ENCODE peak calls at places on chromosome 21, in seven cellular contexts. A is GM23248, G is hepatocyte, D is GM23338, H is PC-3, U is HCT116, Q is MM.1S. N is an unnamed sample.

GRCh38 chr21:28781602-28782274 is 210.9 kb downstream of the LTN1 start:
- DNase-seq in A (peak; percentile 61), G (peak; percentile 25), D (peak; percentile 51), H (peak; percentile 72), U (peak; percentile 6), Q (peak; percentile 30), N (peak; percentile 5)

GRCh38 chr21:16579538-16579937 is 849.8 kb downstream of the USP25 start:
- DNase-seq in A (no peak), G (peak; percentile 59), D (no peak), H (no peak), U (no peak), Q (peak; percentile 91), N (no peak)

GRCh38 chr21:35202431-35202830 is 153.3 kb upstream of the RUNX1 start:
- DNase-seq in A (peak; percentile 89), G (no peak), D (no peak), H (peak; percentile 83), U (no peak), Q (no peak), N (no peak)

GRCh38 chr21:27246741-27247140 is 279.9 kb upstream of the ADAMTS5 start:
- DNase-seq in A (peak; percentile 85), G (no peak), D (no peak), H (peak; percentile 3), U (no peak), Q (no peak), N (no peak)

GRCh38 chr21:37498664-37499063 is 132.1 kb downstream of the DYRK1A start:
- DNase-seq in A (no peak), G (no peak), D (peak; percentile 25), H (no peak), U (no peak), Q (no peak), N (no peak)

GRCh38 chr21:25967566-25968438 is 202.8 kb downstream of the APP start:
- DNase-seq in A (no peak), G (no peak), D (no peak), H (no peak), U (no peak), Q (peak; percentile 84), N (no peak)

GRCh38 chr21:28605138-28605537 is 387.5 kb downstream of the LTN1 start:
- DNase-seq in A (no peak), G (no peak), D (no peak), H (no peak), U (no peak), Q (peak; percentile 95), N (no peak)

GRCh38 chr21:30408782-30409494 is 13.1 kb downstream of the KRTAP13-1 start:
- DNase-seq in A (peak; percentile 49), G (peak; percentile 81), D (peak; percentile 96), H (peak; percentile 93), U (peak; percentile 2), Q (peak; percentile 68), N (peak; percentile 89)

GRCh38 chr21:20329636-20330035 is 668.6 kb upstream of the NCAM2 start:
- DNase-seq in A (no peak), G (no peak), D (no peak), H (no peak), U (no peak), Q (peak; percentile 15), N (no peak)

GRCh38 chr21:26177187-26177586 is 6.6 kb upstream of the APP start:
- DNase-seq in A (peak; percentile 35), G (no peak), D (no peak), H (no peak), U (no peak), Q (no peak), N (no peak)

GRCh38 chr21:27802816-27803475 is 836.1 kb upstream of the ADAMTS5 start:
- DNase-seq in A (peak; percentile 64), G (peak; percentile 60), D (peak; percentile 82), H (peak; percentile 70), U (no peak), Q (peak; percentile 67), N (peak; percentile 67)

GRCh38 chr21:34313116-34313515 is 50.7 kb upstream of the KCNE2 start:
- DNase-seq in A (peak; percentile 8), G (no peak), D (no peak), H (peak; percentile 28), U (no peak), Q (no peak), N (no peak)

GRCh38 chr21:34132905-34133304 is 59.5 kb downstream of the MRPS6 start:
- DNase-seq in A (no peak), G (no peak), D (no peak), H (no peak), U (no peak), Q (no peak), N (no peak)

GRCh38 chr21:35159881-35160280 is 110.8 kb upstream of the RUNX1 start:
- DNase-seq in A (peak; percentile 38), G (no peak), D (no peak), H (peak; percentile 55), U (no peak), Q (no peak), N (no peak)

DNA sequence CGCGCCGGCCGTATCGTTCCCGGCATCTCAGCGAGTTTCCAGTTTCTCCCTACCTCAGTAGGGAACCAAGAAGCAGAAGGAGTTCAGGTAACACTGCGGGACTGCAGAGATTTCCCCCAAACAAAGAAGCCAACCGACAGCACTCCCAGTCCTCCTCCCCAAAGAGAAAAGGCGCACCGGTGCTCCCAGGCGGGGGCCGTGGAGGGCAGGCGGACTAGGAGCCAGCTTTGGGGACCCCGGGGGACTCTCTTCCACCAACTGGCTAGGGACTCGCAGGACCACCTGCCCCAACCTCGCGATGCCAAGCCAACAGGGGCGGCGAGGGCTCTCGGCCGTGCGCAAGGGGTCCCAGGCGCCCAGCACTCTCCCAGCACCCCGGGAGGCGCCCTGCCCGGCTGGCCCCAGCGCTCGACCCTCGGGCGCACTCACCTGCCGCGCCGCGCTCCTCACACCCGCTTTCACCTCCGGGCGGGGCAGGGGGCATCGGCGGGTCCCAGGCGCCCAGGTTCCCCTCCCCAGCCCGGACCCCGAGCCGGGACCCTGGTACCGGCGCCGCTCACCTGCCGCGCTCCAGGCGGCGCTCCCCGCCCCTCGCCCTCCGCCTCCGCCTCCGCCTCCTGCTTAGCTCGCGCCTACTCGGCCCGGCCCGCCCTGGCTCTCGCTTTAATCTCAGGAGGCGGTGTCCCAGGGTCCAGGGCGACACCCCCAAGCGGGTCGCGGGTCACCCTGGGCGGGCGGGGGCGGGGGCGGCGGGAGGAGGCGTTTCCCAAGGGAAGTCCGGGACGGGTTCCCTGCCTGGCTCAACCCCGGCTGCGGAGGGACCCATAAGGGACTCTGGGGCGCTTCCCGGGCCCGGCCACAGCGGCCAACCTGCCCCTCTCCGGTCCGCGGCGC is at the start of gene TMPRSS2:
- DNase-seq in A (no peak), G (peak; percentile 91), D (peak; percentile 80), H (peak; percentile 68), U (no peak), Q (no peak), N (peak; percentile 72)
- TF ChIP-seq EZH2 in A (peak; percentile 83), G (peak; percentile 71), D (no peak), H (no peak), U (no peak), Q (peak; percentile 53), N (peak; percentile 82)

GRCh38 chr21:42991992-42992740 is 17.8 kb downstream of the PKNOX1 start:
- DNase-seq in A (peak; percentile 93), G (peak; percentile 83), D (peak; percentile 46), H (peak; percentile 60), U (no peak), Q (no peak), N (no peak)
- TF ChIP-seq EZH2phosphoT487 in A (no peak), G (no peak), D (no peak), H (no peak), U (no peak), Q (no peak), N (no peak)

GRCh38 chr21:31557421-31557955 is 102.0 kb upstream of the SOD1 start:
- DNase-seq in A (no peak), G (peak; percentile 30), D (peak; percentile 85), H (no peak), U (no peak), Q (peak; percentile 62), N (peak; percentile 72)

GRCh38 chr21:31558839-31559367 is 100.6 kb upstream of the SOD1 start:
- DNase-seq in A (peak; percentile 98), G (peak; percentile 96), D (peak; percentile 97), H (peak; percentile 92), U (peak; percentile 80), Q (peak; percentile 99), N (peak; percentile 99)

GRCh38 chr21:31556662-31557061 is 102.8 kb upstream of the SOD1 start:
- DNase-seq in A (no peak), G (no peak), D (no peak), H (no peak), U (no peak), Q (no peak), N (peak; percentile 43)

GRCh38 chr21:31559368-31560119 is 99.9 kb upstream of the SOD1 start:
- DNase-seq in A (peak; percentile 94), G (peak; percentile 95), D (peak; percentile 99), H (peak; percentile 93), U (peak; percentile 86), Q (peak; percentile 99), N (peak; percentile 98)

GRCh38 chr21:31557956-31558838 is 101.3 kb upstream of the SOD1 start:
- DNase-seq in A (peak; percentile 9), G (peak; percentile 64), D (peak; percentile 57), H (peak; percentile 8), U (no peak), Q (peak; percentile 59), N (peak; percentile 71)
- TF ChIP-seq EZH2 in A (peak; percentile 64), G (peak; percentile 73), D (no peak), H (no peak), U (no peak), Q (no peak), N (no peak)

DNA sequence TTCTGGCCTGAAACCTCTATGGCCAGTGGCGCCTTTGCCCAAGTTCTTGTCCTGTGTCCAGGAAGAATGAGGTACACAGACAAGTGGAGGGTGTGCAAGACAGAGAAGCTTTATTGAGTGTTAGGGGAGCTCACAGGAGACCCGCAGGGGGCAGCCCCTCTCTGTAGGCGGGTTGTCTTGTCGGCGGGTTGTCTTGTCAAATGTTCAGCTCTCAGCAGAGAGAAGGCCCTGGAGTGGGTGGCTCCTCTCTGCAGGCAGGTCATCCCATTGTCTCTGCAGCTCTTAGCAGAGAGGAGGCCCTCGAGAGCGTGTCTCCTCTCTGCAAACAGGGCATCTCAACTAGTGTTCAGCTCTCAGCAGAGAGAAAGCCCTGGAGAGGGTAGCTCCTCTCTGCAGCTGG is 10.9 kb downstream of the COL6A2 start:
- DNase-seq in A (no peak), G (no peak), D (no peak), H (no peak), U (no peak), Q (no peak), N (no peak)
- TF ChIP-seq EZH2phosphoT487 in A (no peak), G (no peak), D (no peak), H (no peak), U (no peak), Q (no peak), N (no peak)

DNA sequence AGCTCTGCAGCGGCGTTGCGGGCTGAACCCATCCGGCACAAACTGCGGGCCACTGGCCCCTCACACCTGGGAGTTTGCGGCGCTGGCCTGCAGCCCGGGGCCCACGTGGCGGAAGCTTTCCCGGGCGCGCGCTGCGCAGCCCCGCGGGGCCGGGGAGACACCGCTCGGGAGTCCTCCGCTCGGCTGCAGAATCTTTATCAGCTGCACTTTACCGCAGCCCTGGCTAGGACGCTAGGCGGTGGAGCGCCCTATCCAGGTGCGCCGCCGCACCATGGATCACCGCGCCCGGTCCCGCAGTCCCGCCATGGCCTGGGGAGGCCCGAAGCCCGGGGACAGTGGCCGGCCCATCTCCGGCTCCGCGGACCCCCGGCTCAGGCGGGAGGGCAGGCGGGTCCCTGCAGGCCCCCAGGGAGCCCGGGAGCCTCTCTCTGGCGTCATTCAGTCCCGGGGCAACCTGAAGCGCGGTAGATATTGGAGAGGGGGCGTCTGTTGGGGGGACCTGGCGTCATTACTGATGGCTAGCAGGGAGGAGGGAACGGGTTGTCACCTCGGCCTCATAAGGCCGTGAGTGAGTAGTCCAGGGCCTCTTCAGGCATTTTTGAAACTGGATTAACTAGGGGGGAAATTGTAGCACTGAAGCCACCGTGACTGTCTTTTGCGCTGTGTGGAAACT is 5.7 kb upstream of the OLIG2 start:
- DNase-seq in A (no peak), G (no peak), D (peak; percentile 84), H (no peak), U (no peak), Q (no peak), N (peak; percentile 72)
- TF ChIP-seq EZH2 in A (peak; percentile 55), G (peak; percentile 96), D (peak; percentile 81), H (no peak), U (no peak), Q (no peak), N (peak; percentile 98)

N was measured in neural progenitor cell.